ENCODE peak calls at places on chromosomes 3 and 15, in four cellular contexts. One of them, this sample, is unnamed. For H3K4me1, the result is how much of the 10 kb centered on the place peaks cover.

GRCh38 chr15:48202068-48202467 is 4.0 kb upstream of the SLC12A1 start:
- DNase-seq in IMR-90: no peak
- DNase-seq in hepatocyte: no peak
- DNase-seq in uterus: no peak
- DNase-seq in this sample: no peak

GRCh38 chr15:48544816-48545215 is 100.7 kb downstream of the FBN1 start:
- DNase-seq in hepatocyte: no peak
- DNase-seq in IMR-90: peak
- DNase-seq in uterus: no peak
- DNase-seq in this sample: no peak

GRCh38 chr3:99842826-99843589 is 25.3 kb downstream of the CMSS1 start:
- DNase-seq in uterus: no peak
- DNase-seq in hepatocyte: peak
- DNase-seq in IMR-90: peak
- DNase-seq in this sample: no peak

GRCh38 chr3:111605016-111605415 is 9.9 kb upstream of the ZBED2 start:
- DNase-seq in uterus: no peak
- DNase-seq in IMR-90: peak
- DNase-seq in hepatocyte: no peak
- DNase-seq in this sample: no peak

GRCh38 chr3:13461169-13462124 is 18.7 kb upstream of the HDAC11 start:
- DNase-seq in IMR-90: peak
- DNase-seq in hepatocyte: peak
- DNase-seq in uterus: no peak
- DNase-seq in this sample: no peak

GRCh38 chr3:64224826-64225606 is at the start of gene PRICKLE2:
- DNase-seq in IMR-90: peak
- DNase-seq in hepatocyte: peak
- DNase-seq in uterus: peak
- DNase-seq in this sample: peak

GRCh38 chr15:51759557-51760070 is 8.2 kb downstream of the TMOD2 start:
- DNase-seq in IMR-90: peak
- DNase-seq in uterus: peak
- DNase-seq in hepatocyte: peak
- DNase-seq in this sample: no peak

GRCh38 chr3:146387566-146387965 is 81.8 kb downstream of the PLSCR2 start:
- DNase-seq in IMR-90: no peak
- DNase-seq in uterus: no peak
- DNase-seq in hepatocyte: no peak
- DNase-seq in this sample: no peak

GRCh38 chr3:197800379-197800778 is 9.3 kb downstream of the LRCH3 start:
- DNase-seq in IMR-90: peak
- DNase-seq in hepatocyte: no peak
- DNase-seq in uterus: no peak
- DNase-seq in this sample: no peak

GRCh38 chr15:25850154-25851111 is 12.7 kb downstream of the ATP10A start:
- DNase-seq in IMR-90: peak
- DNase-seq in hepatocyte: peak
- DNase-seq in uterus: peak
- DNase-seq in this sample: peak

GRCh38 chr15:40340038-40340739 is 550 bp downstream of the CCDC9B start:
- DNase-seq in uterus: peak
- DNase-seq in IMR-90: peak
- DNase-seq in hepatocyte: peak
- DNase-seq in this sample: no peak

GRCh38 chr3:194265505-194265892 is 85.6 kb downstream of the CPN2 start:
- DNase-seq in IMR-90: peak
- DNase-seq in hepatocyte: no peak
- DNase-seq in uterus: peak
- DNase-seq in this sample: peak

GRCh38 chr3:38354588-38355344 is 8.2 kb downstream of the XYLB start:
- DNase-seq in IMR-90: peak
- DNase-seq in hepatocyte: no peak
- DNase-seq in uterus: no peak
- DNase-seq in this sample: peak

GRCh38 chr15:25847066-25847465 is 16.1 kb downstream of the ATP10A start:
- DNase-seq in IMR-90: no peak
- DNase-seq in uterus: no peak
- DNase-seq in hepatocyte: no peak
- DNase-seq in this sample: no peak

GRCh38 chr15:74184582-74185091 is 11.1 kb downstream of the ISLR start:
- DNase-seq in hepatocyte: no peak
- DNase-seq in uterus: no peak
- DNase-seq in IMR-90: no peak
- DNase-seq in this sample: no peak

GRCh38 chr15:70789213-70789612 is 25.9 kb upstream of the UACA start:
- DNase-seq in uterus: no peak
- DNase-seq in IMR-90: peak
- DNase-seq in hepatocyte: no peak
- DNase-seq in this sample: no peak

GRCh38 chr15:73906346-73907017 is 19.8 kb upstream of the LOXL1 start:
- DNase-seq in hepatocyte: no peak
- DNase-seq in IMR-90: peak
- DNase-seq in uterus: no peak
- DNase-seq in this sample: no peak

GRCh38 chr15:33559207-33559890 is 248.6 kb downstream of the RYR3 start:
- DNase-seq in hepatocyte: no peak
- DNase-seq in uterus: no peak
- DNase-seq in IMR-90: no peak
- DNase-seq in this sample: no peak

GRCh38 chr15:60777558-60777957 is 298.6 kb upstream of the ICE2 start:
- DNase-seq in IMR-90: no peak
- DNase-seq in uterus: no peak
- DNase-seq in hepatocyte: no peak
- DNase-seq in this sample: no peak

GRCh38 chr15:31465083-31465955 is 138.7 kb downstream of the KLF13 start:
- DNase-seq in hepatocyte: no peak
- DNase-seq in IMR-90: no peak
- DNase-seq in uterus: peak
- DNase-seq in this sample: peak

GRCh38 chr3:121748638-121749275 is 784 bp downstream of the GOLGB1 start:
- DNase-seq in uterus: no peak
- DNase-seq in hepatocyte: peak
- DNase-seq in IMR-90: peak
- DNase-seq in this sample: no peak

DNA sequence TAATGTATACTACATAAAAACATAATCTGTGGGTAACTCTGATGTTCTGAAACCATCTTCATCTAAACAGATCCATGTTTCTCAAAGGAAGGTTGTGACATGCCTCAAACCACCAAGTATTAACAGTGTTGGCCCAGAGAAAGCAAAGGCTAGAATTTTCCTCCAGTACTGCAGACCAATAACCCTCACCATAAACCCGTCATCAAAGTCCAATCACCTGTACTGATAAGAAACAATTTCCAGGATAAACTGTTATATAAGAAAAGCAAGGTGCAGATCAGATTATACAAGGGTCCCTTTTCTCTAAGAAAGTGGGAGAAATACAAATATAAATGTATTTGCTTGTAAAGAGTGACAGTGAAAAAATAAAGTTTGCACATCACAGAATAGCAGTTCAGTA is 32.3 kb downstream of the TBC1D2B start:
- DNase-seq in IMR-90: no peak
- DNase-seq in uterus: no peak
- DNase-seq in hepatocyte: no peak
- DNase-seq in this sample: no peak
- H3K4me1 ChIP-seq in IMR-90: under half
- H3K4me1 ChIP-seq in uterus: under half
- H3K4me1 ChIP-seq in hepatocyte: half or more
- H3K4me1 ChIP-seq in this sample: half or more

DNA sequence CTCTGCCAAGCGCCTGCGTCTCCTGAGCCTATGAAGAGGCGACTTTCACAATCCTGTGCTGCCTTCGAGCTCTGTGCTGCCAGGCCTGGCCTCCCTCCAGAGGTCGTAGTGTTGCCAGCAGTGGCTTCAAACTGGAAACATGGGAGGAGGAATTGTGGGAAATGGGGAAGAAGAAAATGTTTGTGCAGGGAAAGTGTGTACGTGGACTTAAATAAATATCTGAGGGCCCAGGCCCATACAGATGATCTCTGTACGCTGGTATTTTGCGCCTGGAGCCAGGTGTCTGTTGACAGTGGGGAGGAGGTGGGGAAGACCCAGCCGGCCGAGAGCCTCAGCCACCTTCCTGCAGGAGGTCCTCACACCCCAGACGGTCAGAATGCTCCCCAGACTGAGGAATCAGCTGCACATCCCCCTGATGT is 44.6 kb downstream of the ZBTB38 start:
- DNase-seq in hepatocyte: peak
- DNase-seq in uterus: peak
- DNase-seq in IMR-90: peak
- DNase-seq in this sample: peak
- H3K4me1 ChIP-seq in hepatocyte: under half
- H3K4me1 ChIP-seq in uterus: under half
- H3K4me1 ChIP-seq in IMR-90: under half
- H3K4me1 ChIP-seq in this sample: half or more

GRCh38 chr3:11289864-11290263 is 17.7 kb downstream of the ATG7 start:
- DNase-seq in uterus: no peak
- DNase-seq in IMR-90: no peak
- DNase-seq in hepatocyte: no peak
- DNase-seq in this sample: no peak
- H3K4me1 ChIP-seq in uterus: under half
- H3K4me1 ChIP-seq in IMR-90: under half
- H3K4me1 ChIP-seq in hepatocyte: under half
- H3K4me1 ChIP-seq in this sample: under half

GRCh38 chr3:183637106-183637486 is 1.7 kb downstream of the KLHL24 start:
- DNase-seq in hepatocyte: no peak
- DNase-seq in uterus: no peak
- DNase-seq in IMR-90: no peak
- DNase-seq in this sample: no peak
- H3K4me1 ChIP-seq in hepatocyte: under half
- H3K4me1 ChIP-seq in uterus: under half
- H3K4me1 ChIP-seq in IMR-90: under half
- H3K4me1 ChIP-seq in this sample: under half

GRCh38 chr15:67077641-67078215 is 12.3 kb downstream of the SMAD3 start:
- DNase-seq in IMR-90: no peak
- DNase-seq in hepatocyte: no peak
- DNase-seq in uterus: no peak
- DNase-seq in this sample: no peak
- H3K4me1 ChIP-seq in IMR-90: under half
- H3K4me1 ChIP-seq in hepatocyte: half or more
- H3K4me1 ChIP-seq in uterus: under half
- H3K4me1 ChIP-seq in this sample: half or more

DNA sequence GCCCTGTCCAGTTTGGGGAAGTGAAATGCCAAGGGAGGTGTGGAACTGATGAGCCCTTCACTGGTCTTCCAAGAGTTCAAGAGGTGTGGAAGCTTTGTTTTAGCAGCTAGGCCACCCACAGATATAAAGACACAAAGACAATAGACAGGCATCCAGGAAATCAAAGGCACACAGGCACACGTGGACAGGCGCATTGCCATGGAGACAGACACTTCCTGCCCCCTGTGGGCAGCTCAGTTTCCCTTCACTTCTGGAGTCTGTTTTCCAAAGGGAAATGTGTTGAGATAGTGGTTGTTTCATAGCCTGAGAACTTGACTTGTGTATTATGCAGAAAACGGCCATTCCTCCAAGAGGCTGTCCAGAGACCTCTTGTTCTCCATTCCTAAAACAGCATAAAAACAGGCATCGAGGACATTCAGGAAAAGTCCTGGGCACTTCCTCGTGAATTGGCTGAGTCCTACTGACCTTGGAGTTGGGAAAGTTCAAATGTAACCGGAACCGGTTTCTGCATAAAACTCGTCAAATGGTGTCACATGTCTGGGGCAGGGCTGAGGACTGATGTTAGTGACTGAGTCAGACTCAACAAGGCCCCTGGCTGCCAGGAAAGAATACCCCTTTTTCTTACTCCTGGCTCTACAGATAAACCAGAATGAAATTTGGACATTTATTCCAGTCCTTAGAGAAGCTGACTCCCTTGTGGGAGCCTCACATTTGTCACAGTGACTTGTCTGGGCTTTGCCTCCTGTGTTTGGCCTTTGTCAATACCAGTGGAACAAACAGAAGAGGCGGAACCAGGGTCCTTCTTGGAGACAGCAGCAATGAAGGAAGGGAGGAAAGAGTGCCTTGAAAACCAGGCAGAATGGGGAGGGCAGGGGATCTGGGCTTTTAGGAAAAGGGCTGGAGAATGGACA is 1.3 kb downstream of the ALPK3 start:
- DNase-seq in hepatocyte: peak
- DNase-seq in uterus: no peak
- DNase-seq in IMR-90: peak
- DNase-seq in this sample: no peak
- H3K4me1 ChIP-seq in hepatocyte: under half
- H3K4me1 ChIP-seq in uterus: under half
- H3K4me1 ChIP-seq in IMR-90: under half
- H3K4me1 ChIP-seq in this sample: under half

DNA sequence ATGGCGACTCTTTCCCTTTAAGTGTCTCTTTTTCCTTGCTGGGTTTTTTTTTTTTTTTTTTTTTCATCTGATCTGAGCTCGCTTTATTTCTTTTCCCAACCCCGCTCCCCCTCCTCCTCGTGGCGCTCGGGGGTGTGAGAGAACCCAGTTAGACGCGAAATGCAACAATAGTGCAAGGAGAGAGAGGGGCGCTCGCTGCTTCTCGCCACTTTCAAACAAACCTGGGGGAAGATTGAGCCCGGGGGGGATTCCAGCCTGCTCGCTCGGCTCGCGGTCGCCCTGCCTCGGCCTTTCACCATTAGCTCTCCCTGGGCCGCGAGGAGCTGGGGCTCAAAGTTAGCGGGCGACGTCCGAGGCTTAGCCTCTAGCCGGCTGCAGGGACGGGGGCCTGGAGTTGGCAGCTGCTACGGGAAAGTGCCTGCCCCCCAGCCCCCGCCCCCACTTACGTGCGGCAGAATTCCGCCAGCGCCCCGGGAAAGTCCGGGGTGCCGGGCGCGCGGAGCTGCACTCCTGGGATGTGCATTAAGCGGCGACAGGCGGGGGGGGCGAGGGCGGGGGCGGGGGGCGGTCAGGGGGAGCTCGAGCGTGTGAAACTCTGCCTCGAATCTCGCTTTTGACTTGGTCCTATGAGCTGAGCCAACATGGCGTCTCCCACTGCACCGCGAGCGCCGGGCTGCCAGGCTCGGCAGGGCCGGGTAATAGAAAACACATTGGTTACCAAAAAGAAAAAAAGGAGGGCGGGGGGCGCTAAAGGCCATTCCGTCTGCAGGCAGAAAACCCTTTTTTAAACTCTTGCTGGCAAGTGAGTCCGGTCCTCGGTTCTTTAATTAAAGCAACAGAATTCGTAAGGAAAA is 10.3 kb downstream of the NR2F2 start:
- DNase-seq in IMR-90: peak
- DNase-seq in hepatocyte: peak
- DNase-seq in uterus: peak
- DNase-seq in this sample: no peak
- H3K4me1 ChIP-seq in IMR-90: under half
- H3K4me1 ChIP-seq in hepatocyte: half or more
- H3K4me1 ChIP-seq in uterus: under half
- H3K4me1 ChIP-seq in this sample: under half

GRCh38 chr3:52681610-52682009 is 4.1 kb downstream of the PBRM1 start:
- DNase-seq in IMR-90: no peak
- DNase-seq in uterus: no peak
- DNase-seq in hepatocyte: no peak
- DNase-seq in this sample: no peak
- H3K4me1 ChIP-seq in IMR-90: under half
- H3K4me1 ChIP-seq in uterus: under half
- H3K4me1 ChIP-seq in hepatocyte: under half
- H3K4me1 ChIP-seq in this sample: half or more

GRCh38 chr3:46096336-46096735 is 69.1 kb upstream of the XCR1 start:
- DNase-seq in IMR-90: no peak
- DNase-seq in hepatocyte: no peak
- DNase-seq in uterus: no peak
- DNase-seq in this sample: no peak
- H3K4me1 ChIP-seq in IMR-90: under half
- H3K4me1 ChIP-seq in hepatocyte: under half
- H3K4me1 ChIP-seq in uterus: under half
- H3K4me1 ChIP-seq in this sample: under half